ENCODE peak calls at places on chromosomes 7 and 10, in six cellular contexts. X is astrocyte of the cerebellum; V is effector memory CD4-positive, alpha-beta T cell; P is activated CD8-positive, alpha-beta memory T cell treated with anti-CD3 and anti-CD28 coated beads, Interleukin-2, amount 10 ng/mL, durations not matched to agents 7 days and 5 days; R is non-pigmented ciliary epithelial cell; J is progenitor cell of endocrine pancreas. U is an unnamed sample.

GRCh38 chr7:104928721-104929400 is 85.1 kb upstream of the KMT2E start:
- DNase-seq in P (no peak), J (no peak), X (no peak), V (no peak), R (no peak), U (no peak)

GRCh38 chr7:43085017-43085416 is 27.4 kb upstream of the HECW1 start:
- DNase-seq in R (no peak), V (no peak), J (no peak), X (no peak), P (no peak), U (no peak)

GRCh38 chr7:98133621-98134266 is 27.1 kb downstream of the LMTK2 start:
- DNase-seq in R (no peak), J (no peak), V (no peak), P (no peak), X (no peak), U (no peak)

GRCh38 chr7:70312336-70312735 is 714.1 kb downstream of the AUTS2 start:
- DNase-seq in R (no peak), P (no peak), J (no peak), X (no peak), V (no peak), U (no peak)

GRCh38 chr10:113121153-113121552 is 171.1 kb downstream of the TCF7L2 start:
- DNase-seq in P (no peak), X (no peak), V (no peak), J (no peak), R (no peak), U (no peak)

GRCh38 chr7:101377189-101377736 is 14.6 kb downstream of the COL26A1 start:
- DNase-seq in J (no peak), X (no peak), V (no peak), P (no peak), R (no peak), U (no peak)

GRCh38 chr7:5755704-5756131 is 25.7 kb downstream of the RNF216 start:
- DNase-seq in J (no peak), P (no peak), X (no peak), V (no peak), R (peak), U (no peak)

GRCh38 chr7:4169505-4169904 is 512.6 kb upstream of the FOXK1 start:
- DNase-seq in V (no peak), R (no peak), J (no peak), P (no peak), X (no peak), U (no peak)

GRCh38 chr7:101315336-101315735 is 6.3 kb downstream of the IFT22 start:
- DNase-seq in X (peak), P (peak), R (no peak), J (no peak), V (no peak), U (peak)

GRCh38 chr10:30581779-30582380 is 47.7 kb downstream of the LYZL2 start:
- DNase-seq in V (no peak), R (peak), P (no peak), X (peak), J (no peak), U (no peak)

GRCh38 chr10:34377833-34378232 is 437.3 kb downstream of the PARD3 start:
- DNase-seq in J (no peak), P (no peak), R (no peak), V (no peak), X (no peak), U (no peak)

GRCh38 chr7:85237721-85238120 is 50.9 kb upstream of the SEMA3D start:
- DNase-seq in J (no peak), X (peak), R (peak), P (no peak), V (no peak), U (no peak)

GRCh38 chr10:69866246-69866687 is 64.6 kb downstream of the COL13A1 start:
- DNase-seq in J (no peak), X (no peak), V (no peak), P (no peak), R (no peak), U (no peak)

GRCh38 chr10:112981553-112981952 is 31.5 kb downstream of the TCF7L2 start:
- DNase-seq in R (no peak), P (peak), X (no peak), V (no peak), J (no peak), U (no peak)

U was measured in T-helper 17 cell.